ENCODE peak calls at places on chromosomes 2 and 18, in nine cellular contexts. One of them, this sample, is unnamed.
A peak's percentile ranks its signal among the peaks of the same experiment; 100 is the strongest.

GRCh38 chr18:8480506-8481328 is 128.5 kb upstream of the RAB12 start:
- DNase-seq in dorsolateral prefrontal cortex: peak; percentile 54
- DNase-seq in neural progenitor cell: peak; percentile 76
- DNase-seq in Peyer's patch: no peak
- DNase-seq in nephron progenitor cell: peak; percentile 51
- DNase-seq in WTC11: peak; percentile 31
- DNase-seq in progenitor cell of endocrine pancreas: peak; percentile 35
- DNase-seq in AG10803: peak; percentile 59
- DNase-seq in GM20000: no peak
- DNase-seq in this sample: no peak

GRCh38 chr2:60836491-60836890 is 44.9 kb upstream of the REL start:
- DNase-seq in AG10803: no peak
- DNase-seq in nephron progenitor cell: no peak
- DNase-seq in GM20000: no peak
- DNase-seq in progenitor cell of endocrine pancreas: no peak
- DNase-seq in neural progenitor cell: no peak
- DNase-seq in Peyer's patch: no peak
- DNase-seq in WTC11: no peak
- DNase-seq in dorsolateral prefrontal cortex: no peak
- DNase-seq in this sample: no peak

GRCh38 chr2:36478332-36478738 is 119.6 kb downstream of the FEZ2 start:
- DNase-seq in WTC11: no peak
- DNase-seq in GM20000: no peak
- DNase-seq in nephron progenitor cell: no peak
- DNase-seq in progenitor cell of endocrine pancreas: no peak
- DNase-seq in AG10803: peak; percentile 86
- DNase-seq in neural progenitor cell: no peak
- DNase-seq in Peyer's patch: no peak
- DNase-seq in dorsolateral prefrontal cortex: no peak
- DNase-seq in this sample: no peak

GRCh38 chr2:223114170-223114569 is 62.2 kb downstream of the KCNE4 start:
- DNase-seq in AG10803: no peak
- DNase-seq in GM20000: no peak
- DNase-seq in progenitor cell of endocrine pancreas: no peak
- DNase-seq in nephron progenitor cell: no peak
- DNase-seq in WTC11: no peak
- DNase-seq in Peyer's patch: no peak
- DNase-seq in neural progenitor cell: no peak
- DNase-seq in dorsolateral prefrontal cortex: no peak
- DNase-seq in this sample: no peak

GRCh38 chr2:208134928-208135586 is 5.4 kb upstream of the CRYGC start:
- DNase-seq in dorsolateral prefrontal cortex: no peak
- DNase-seq in WTC11: no peak
- DNase-seq in Peyer's patch: no peak
- DNase-seq in AG10803: no peak
- DNase-seq in nephron progenitor cell: no peak
- DNase-seq in GM20000: no peak
- DNase-seq in neural progenitor cell: peak; percentile 16
- DNase-seq in progenitor cell of endocrine pancreas: no peak
- DNase-seq in this sample: no peak

GRCh38 chr2:23526114-23526513 is 141.1 kb downstream of the KLHL29 start:
- DNase-seq in GM20000: no peak
- DNase-seq in Peyer's patch: no peak
- DNase-seq in progenitor cell of endocrine pancreas: no peak
- DNase-seq in neural progenitor cell: no peak
- DNase-seq in dorsolateral prefrontal cortex: no peak
- DNase-seq in AG10803: no peak
- DNase-seq in WTC11: no peak
- DNase-seq in nephron progenitor cell: no peak
- DNase-seq in this sample: no peak

GRCh38 chr18:8701546-8702118 is 3.7 kb upstream of the MTCL1 start:
- DNase-seq in WTC11: no peak
- DNase-seq in AG10803: peak; percentile 93
- DNase-seq in GM20000: no peak
- DNase-seq in nephron progenitor cell: no peak
- DNase-seq in dorsolateral prefrontal cortex: peak; percentile 51
- DNase-seq in Peyer's patch: no peak
- DNase-seq in neural progenitor cell: no peak
- DNase-seq in progenitor cell of endocrine pancreas: no peak
- DNase-seq in this sample: no peak

GRCh38 chr2:206783718-206784117 is 18.3 kb downstream of the FASTKD2 start:
- DNase-seq in nephron progenitor cell: peak; percentile 18
- DNase-seq in neural progenitor cell: peak; percentile 52
- DNase-seq in AG10803: no peak
- DNase-seq in WTC11: peak; percentile 42
- DNase-seq in dorsolateral prefrontal cortex: no peak
- DNase-seq in progenitor cell of endocrine pancreas: no peak
- DNase-seq in Peyer's patch: no peak
- DNase-seq in GM20000: no peak
- DNase-seq in this sample: no peak

GRCh38 chr2:170503971-170504819 is 210.9 kb upstream of the SP5 start:
- DNase-seq in dorsolateral prefrontal cortex: no peak
- DNase-seq in AG10803: no peak
- DNase-seq in nephron progenitor cell: no peak
- DNase-seq in Peyer's patch: no peak
- DNase-seq in GM20000: no peak
- DNase-seq in progenitor cell of endocrine pancreas: no peak
- DNase-seq in neural progenitor cell: peak; percentile 28
- DNase-seq in WTC11: no peak
- DNase-seq in this sample: no peak

GRCh38 chr2:239212121-239212520 is 188.7 kb downstream of the HDAC4 start:
- DNase-seq in GM20000: no peak
- DNase-seq in neural progenitor cell: no peak
- DNase-seq in Peyer's patch: no peak
- DNase-seq in AG10803: no peak
- DNase-seq in nephron progenitor cell: peak; percentile 30
- DNase-seq in progenitor cell of endocrine pancreas: no peak
- DNase-seq in dorsolateral prefrontal cortex: no peak
- DNase-seq in WTC11: no peak
- DNase-seq in this sample: no peak

GRCh38 chr2:57460875-57461274 is 585.7 kb upstream of the VRK2 start:
- DNase-seq in GM20000: no peak
- DNase-seq in dorsolateral prefrontal cortex: no peak
- DNase-seq in WTC11: no peak
- DNase-seq in nephron progenitor cell: no peak
- DNase-seq in AG10803: no peak
- DNase-seq in neural progenitor cell: no peak
- DNase-seq in Peyer's patch: no peak
- DNase-seq in progenitor cell of endocrine pancreas: no peak
- DNase-seq in this sample: no peak

GRCh38 chr2:219736196-219736595 is 108.8 kb downstream of the SLC4A3 start:
- DNase-seq in dorsolateral prefrontal cortex: no peak
- DNase-seq in progenitor cell of endocrine pancreas: peak; percentile 14
- DNase-seq in Peyer's patch: no peak
- DNase-seq in GM20000: peak; percentile 24
- DNase-seq in nephron progenitor cell: peak; percentile 37
- DNase-seq in WTC11: no peak
- DNase-seq in AG10803: peak; percentile 76
- DNase-seq in neural progenitor cell: peak; percentile 81
- DNase-seq in this sample: no peak

GRCh38 chr2:134461511-134461910 is 207.6 kb downstream of the MGAT5 start:
- DNase-seq in AG10803: peak; percentile 47
- DNase-seq in nephron progenitor cell: no peak
- DNase-seq in Peyer's patch: no peak
- DNase-seq in dorsolateral prefrontal cortex: no peak
- DNase-seq in WTC11: no peak
- DNase-seq in neural progenitor cell: no peak
- DNase-seq in progenitor cell of endocrine pancreas: no peak
- DNase-seq in GM20000: no peak
- DNase-seq in this sample: no peak

GRCh38 chr2:57376985-57377384 is 669.6 kb upstream of the VRK2 start:
- DNase-seq in neural progenitor cell: peak; percentile 19
- DNase-seq in AG10803: peak; percentile 1
- DNase-seq in Peyer's patch: no peak
- DNase-seq in GM20000: no peak
- DNase-seq in progenitor cell of endocrine pancreas: no peak
- DNase-seq in dorsolateral prefrontal cortex: no peak
- DNase-seq in nephron progenitor cell: no peak
- DNase-seq in WTC11: no peak
- DNase-seq in this sample: no peak

DNA sequence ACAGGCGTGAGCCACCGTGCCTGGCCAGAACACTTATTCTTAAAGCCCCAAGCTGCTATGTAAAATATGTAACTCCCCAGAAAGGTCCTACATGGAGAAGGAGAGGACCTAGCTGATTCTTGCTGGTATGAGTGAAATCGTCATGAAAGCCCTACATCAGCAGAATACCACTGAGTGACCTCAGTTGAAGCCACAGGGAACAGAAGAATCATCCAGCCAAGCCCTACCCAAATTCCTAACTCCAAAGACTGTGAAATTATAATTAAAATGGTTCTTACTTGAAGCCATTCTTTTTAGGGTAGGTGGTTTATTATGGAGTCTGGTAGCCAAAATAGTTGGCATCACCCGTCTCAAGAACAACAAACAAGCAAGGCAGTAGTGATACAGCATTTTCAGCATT is 4.5 kb upstream of the DTNB start:
- DNase-seq in AG10803: no peak
- DNase-seq in nephron progenitor cell: no peak
- DNase-seq in progenitor cell of endocrine pancreas: no peak
- DNase-seq in neural progenitor cell: no peak
- DNase-seq in Peyer's patch: no peak
- DNase-seq in GM20000: no peak
- DNase-seq in WTC11: no peak
- DNase-seq in dorsolateral prefrontal cortex: no peak
- DNase-seq in this sample: no peak
- TF ChIP-seq CTCF in AG10803: no peak
- TF ChIP-seq CTCF in nephron progenitor cell: no peak
- TF ChIP-seq CTCF in progenitor cell of endocrine pancreas: no peak
- TF ChIP-seq CTCF in neural progenitor cell: no peak
- TF ChIP-seq CTCF in Peyer's patch: no peak
- TF ChIP-seq CTCF in GM20000: no peak
- TF ChIP-seq CTCF in WTC11: no peak
- TF ChIP-seq CTCF in dorsolateral prefrontal cortex: no peak
- TF ChIP-seq CTCF in this sample: no peak

DNA sequence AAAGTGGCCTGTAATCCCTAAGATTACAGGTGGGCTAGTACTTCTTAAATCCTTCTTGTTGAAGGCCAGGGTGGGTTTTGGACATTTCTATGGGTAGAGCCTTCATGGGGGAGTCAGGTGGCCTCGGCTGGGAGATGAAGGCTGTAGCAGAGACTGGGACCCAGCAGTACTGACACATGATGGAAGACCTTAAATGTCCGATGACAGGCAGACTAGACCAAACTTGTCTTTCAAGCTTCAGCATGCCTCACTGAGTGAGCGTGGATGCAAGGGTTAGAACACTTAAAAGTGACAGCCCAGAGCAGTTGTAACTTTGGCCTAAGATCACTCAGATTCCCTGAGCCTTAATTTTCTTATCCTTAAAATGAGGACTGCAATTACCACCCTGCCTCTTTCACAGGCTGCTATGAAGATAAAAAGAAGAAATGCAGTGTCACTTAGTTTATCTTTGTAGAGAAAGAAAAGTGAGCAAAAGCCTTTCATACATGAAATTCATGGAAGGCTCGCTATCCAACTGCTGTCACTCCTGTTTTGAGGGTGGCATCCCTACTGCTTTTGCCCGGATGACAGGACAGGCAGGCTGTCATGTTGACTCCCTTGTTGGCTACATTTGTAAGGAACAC is 19.5 kb downstream of the PLEK start:
- DNase-seq in AG10803: no peak
- DNase-seq in GM20000: no peak
- DNase-seq in nephron progenitor cell: no peak
- DNase-seq in neural progenitor cell: no peak
- DNase-seq in WTC11: no peak
- DNase-seq in Peyer's patch: no peak
- DNase-seq in dorsolateral prefrontal cortex: no peak
- DNase-seq in progenitor cell of endocrine pancreas: no peak
- DNase-seq in this sample: no peak
- TF ChIP-seq CTCF in AG10803: no peak
- TF ChIP-seq CTCF in GM20000: no peak
- TF ChIP-seq CTCF in nephron progenitor cell: no peak
- TF ChIP-seq CTCF in neural progenitor cell: no peak
- TF ChIP-seq CTCF in WTC11: no peak
- TF ChIP-seq CTCF in Peyer's patch: no peak
- TF ChIP-seq CTCF in dorsolateral prefrontal cortex: no peak
- TF ChIP-seq CTCF in progenitor cell of endocrine pancreas: no peak
- TF ChIP-seq CTCF in this sample: no peak

GRCh38 chr18:30886998-30887397 is 155.5 kb downstream of the DSC3 start:
- DNase-seq in GM20000: no peak
- DNase-seq in dorsolateral prefrontal cortex: no peak
- DNase-seq in nephron progenitor cell: no peak
- DNase-seq in WTC11: no peak
- DNase-seq in progenitor cell of endocrine pancreas: no peak
- DNase-seq in Peyer's patch: no peak
- DNase-seq in AG10803: no peak
- DNase-seq in neural progenitor cell: no peak
- DNase-seq in this sample: no peak

GRCh38 chr18:30888344-30888743 is 154.2 kb downstream of the DSC3 start:
- DNase-seq in dorsolateral prefrontal cortex: no peak
- DNase-seq in AG10803: no peak
- DNase-seq in GM20000: no peak
- DNase-seq in neural progenitor cell: no peak
- DNase-seq in Peyer's patch: no peak
- DNase-seq in WTC11: no peak
- DNase-seq in progenitor cell of endocrine pancreas: no peak
- DNase-seq in nephron progenitor cell: no peak
- DNase-seq in this sample: no peak

GRCh38 chr18:30889582-30890301 is 152.8 kb downstream of the DSC3 start:
- DNase-seq in WTC11: peak; percentile 14
- DNase-seq in Peyer's patch: no peak
- DNase-seq in dorsolateral prefrontal cortex: no peak
- DNase-seq in GM20000: no peak
- DNase-seq in AG10803: no peak
- DNase-seq in nephron progenitor cell: peak; percentile 4
- DNase-seq in progenitor cell of endocrine pancreas: no peak
- DNase-seq in neural progenitor cell: peak; percentile 66
- DNase-seq in this sample: no peak
- TF ChIP-seq CTCF in WTC11: no peak
- TF ChIP-seq CTCF in Peyer's patch: no peak
- TF ChIP-seq CTCF in dorsolateral prefrontal cortex: peak; percentile 31
- TF ChIP-seq CTCF in GM20000: no peak
- TF ChIP-seq CTCF in AG10803: no peak
- TF ChIP-seq CTCF in nephron progenitor cell: peak; percentile 59
- TF ChIP-seq CTCF in progenitor cell of endocrine pancreas: peak; percentile 54
- TF ChIP-seq CTCF in neural progenitor cell: peak; percentile 73
- TF ChIP-seq CTCF in this sample: no peak

GRCh38 chr2:235432741-235433520 is 60.9 kb upstream of the AGAP1 start:
- DNase-seq in progenitor cell of endocrine pancreas: no peak
- DNase-seq in neural progenitor cell: no peak
- DNase-seq in Peyer's patch: no peak
- DNase-seq in nephron progenitor cell: no peak
- DNase-seq in GM20000: no peak
- DNase-seq in WTC11: no peak
- DNase-seq in dorsolateral prefrontal cortex: peak; percentile 37
- DNase-seq in AG10803: peak; percentile 9
- DNase-seq in this sample: no peak

GRCh38 chr2:235430366-235431083 is 63.3 kb upstream of the AGAP1 start:
- DNase-seq in AG10803: no peak
- DNase-seq in GM20000: no peak
- DNase-seq in Peyer's patch: no peak
- DNase-seq in progenitor cell of endocrine pancreas: no peak
- DNase-seq in dorsolateral prefrontal cortex: no peak
- DNase-seq in neural progenitor cell: no peak
- DNase-seq in WTC11: no peak
- DNase-seq in nephron progenitor cell: no peak
- DNase-seq in this sample: no peak

DNA sequence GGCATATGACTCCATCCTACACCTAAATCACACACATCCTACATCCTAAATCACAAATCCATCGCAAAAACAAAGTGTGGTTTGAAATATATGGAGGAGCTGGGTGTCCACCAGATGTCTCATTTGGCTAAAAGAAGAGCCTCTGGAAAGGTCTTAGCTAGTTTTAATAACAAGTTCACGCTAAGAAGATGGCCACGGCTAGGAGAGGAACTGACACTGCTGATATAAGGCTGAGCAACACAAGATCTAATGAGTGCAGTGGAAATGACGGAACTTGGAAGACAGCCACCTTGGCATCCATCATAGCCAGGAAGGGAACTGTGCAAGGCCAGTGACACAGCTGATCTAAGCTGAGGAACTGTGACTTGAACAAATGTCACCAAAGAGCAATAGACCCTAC is 60.0 kb upstream of the AGAP1 start:
- DNase-seq in WTC11: no peak
- DNase-seq in Peyer's patch: no peak
- DNase-seq in AG10803: peak; percentile 57
- DNase-seq in nephron progenitor cell: no peak
- DNase-seq in GM20000: no peak
- DNase-seq in progenitor cell of endocrine pancreas: no peak
- DNase-seq in neural progenitor cell: no peak
- DNase-seq in dorsolateral prefrontal cortex: peak; percentile 83
- DNase-seq in this sample: no peak
- TF ChIP-seq CTCF in WTC11: no peak
- TF ChIP-seq CTCF in Peyer's patch: no peak
- TF ChIP-seq CTCF in AG10803: peak; percentile 24
- TF ChIP-seq CTCF in nephron progenitor cell: no peak
- TF ChIP-seq CTCF in GM20000: no peak
- TF ChIP-seq CTCF in progenitor cell of endocrine pancreas: no peak
- TF ChIP-seq CTCF in neural progenitor cell: no peak
- TF ChIP-seq CTCF in dorsolateral prefrontal cortex: peak; percentile 9
- TF ChIP-seq CTCF in this sample: no peak

This sample was measured in activated B cell treated with CpG ODN at 0.5 μM for 24 hours.